ENCODE peak calls at places on chromosome 5, in five cellular contexts. H is H54, X is AG10803, Y is tibial artery, W is anterior cingulate cortex. E is an unnamed sample.
A peak's percentile ranks its signal among the peaks of the same experiment; 100 is the strongest.

GRCh38 chr5:159310492-159310891 is 19.8 kb downstream of the IL12B start:
- DNase-seq in Y (no peak), X (no peak), H (no peak), W (no peak), E (no peak)

GRCh38 chr5:32107291-32107690 is 66.8 kb downstream of the GOLPH3 start:
- DNase-seq in W (no peak), X (no peak), Y (no peak), H (no peak), E (no peak)

GRCh38 chr5:179818746-179819295 is 1.9 kb upstream of the SQSTM1 start:
- DNase-seq in Y (peak; percentile 95), X (peak; percentile 90), H (peak; percentile 97), W (peak; percentile 93), E (peak; percentile 72)

GRCh38 chr5:159412284-159413046 is 82.2 kb upstream of the IL12B start:
- DNase-seq in X (no peak), H (no peak), Y (no peak), W (peak; percentile 2), E (no peak)

GRCh38 chr5:59358497-59358896 is 535.0 kb downstream of the PDE4D start:
- DNase-seq in Y (no peak), H (no peak), X (no peak), W (no peak), E (no peak)

GRCh38 chr5:159787837-159788236 is 128.4 kb upstream of the ADRA1B start:
- DNase-seq in W (no peak), H (no peak), X (no peak), Y (no peak), E (no peak)

GRCh38 chr5:39580702-39581498 is 156.1 kb upstream of the DAB2 start:
- DNase-seq in X (peak; percentile 91), W (no peak), H (no peak), Y (no peak), E (no peak)

GRCh38 chr5:14729448-14730385 is 65.2 kb downstream of the OTULIN start:
- DNase-seq in H (no peak), X (no peak), W (no peak), Y (no peak), E (no peak)

GRCh38 chr5:172686539-172687390 is 45.7 kb downstream of the NEURL1B start:
- DNase-seq in H (no peak), W (no peak), X (no peak), Y (no peak), E (no peak)

GRCh38 chr5:178988436-178989220 is 6.5 kb downstream of the GRM6 start:
- DNase-seq in X (no peak), H (no peak), W (no peak), Y (no peak), E (no peak)

GRCh38 chr5:113050606-113051391 is 74.2 kb downstream of the DCP2 start:
- DNase-seq in Y (peak; percentile 37), H (peak; percentile 44), X (peak; percentile 89), W (no peak), E (no peak)

GRCh38 chr5:10789726-10790125 is 28.7 kb upstream of the DAP start:
- DNase-seq in H (no peak), X (peak; percentile 26), W (no peak), Y (no peak), E (no peak)

GRCh38 chr5:79420248-79420647 is 93.7 kb downstream of the HOMER1 start:
- DNase-seq in X (no peak), W (no peak), H (no peak), Y (no peak), E (peak; percentile 86)

GRCh38 chr5:438481-438981 is 4.4 kb upstream of the EXOC3 start:
- DNase-seq in W (no peak), Y (peak; percentile 6), X (no peak), H (no peak), E (no peak)

GRCh38 chr5:344668-345067 is 23.2 kb downstream of the AHRR start:
- DNase-seq in Y (no peak), W (no peak), H (no peak), X (no peak), E (no peak)

GRCh38 chr5:172088801-172089200 is 82.4 kb upstream of the FBXW11 start:
- DNase-seq in H (no peak), Y (no peak), W (no peak), X (no peak), E (no peak)

GRCh38 chr5:147554285-147554817 is 44.5 kb upstream of the DPYSL3 start:
- DNase-seq in X (peak; percentile 98), Y (no peak), H (no peak), W (peak; percentile 17), E (no peak)

GRCh38 chr5:120108586-120109254 is 355.4 kb upstream of the PRR16 start:
- DNase-seq in Y (no peak), H (no peak), X (peak; percentile 65), W (no peak), E (no peak)

GRCh38 chr5:76662521-76662920 is 39.3 kb upstream of the F2RL2 start:
- DNase-seq in W (no peak), X (no peak), H (no peak), Y (no peak), E (no peak)